ENCODE peak calls at places on chromosomes 1 and 21, in five cellular contexts. U, G, D, V and A are unnamed samples.

GRCh38 chr1:27436204-27437159 is 44.1 kb downstream of the GPR3 start:
- DNase-seq in U (no peak), D (peak), V (peak), G (no peak), A (no peak)

GRCh38 chr1:244450597-244451538 is 841 bp downstream of the ADSS2 start:
- DNase-seq in D (peak), U (peak), G (peak), V (peak), A (no peak)

GRCh38 chr1:78527706-78528105 is 36.9 kb downstream of the PTGFR start:
- DNase-seq in D (no peak), U (no peak), G (no peak), V (peak), A (no peak)

GRCh38 chr1:172993640-172994039 is 57.1 kb downstream of the TNFSF18 start:
- DNase-seq in U (no peak), V (peak), D (no peak), G (no peak), A (no peak)

GRCh38 chr1:96918406-96918805 is 196.8 kb downstream of the PTBP2 start:
- DNase-seq in V (peak), U (no peak), G (no peak), D (no peak), A (no peak)

GRCh38 chr1:229070168-229070567 is 200.7 kb upstream of the RAB4A start:
- DNase-seq in U (no peak), V (no peak), D (peak), G (peak), A (no peak)

GRCh38 chr1:94317790-94318188 is 80.4 kb upstream of the ARHGAP29 start:
- DNase-seq in G (no peak), D (no peak), U (no peak), V (no peak), A (no peak)

GRCh38 chr1:232904566-232904965 is 45.8 kb upstream of the NTPCR start:
- DNase-seq in U (no peak), G (no peak), V (peak), D (peak), A (no peak)

GRCh38 chr1:61135286-61135685 is 52.9 kb downstream of the NFIA start:
- DNase-seq in V (no peak), D (no peak), G (no peak), U (no peak), A (no peak)

GRCh38 chr1:115165776-115166175 is 76.5 kb upstream of the TSPAN2 start:
- DNase-seq in U (no peak), G (no peak), V (no peak), D (no peak), A (no peak)

GRCh38 chr1:218633238-218633948 is 288.3 kb downstream of the TGFB2 start:
- DNase-seq in U (no peak), V (no peak), G (no peak), D (no peak), A (no peak)

GRCh38 chr21:34510148-34511142 is 1.6 kb downstream of the KCNE1 start:
- DNase-seq in D (peak), G (peak), U (peak), V (peak), A (no peak)

GRCh38 chr1:2543543-2544092 is 12.6 kb upstream of the TNFRSF14 start:
- DNase-seq in V (no peak), D (no peak), G (no peak), U (no peak), A (no peak)

GRCh38 chr1:99170516-99170915 is 93.8 kb upstream of the PLPPR4 start:
- DNase-seq in V (peak), G (no peak), D (peak), U (no peak), A (no peak)

GRCh38 chr1:221768444-221769066 is 26.7 kb upstream of the DUSP10 start:
- DNase-seq in U (no peak), G (no peak), V (no peak), D (no peak), A (no peak)

GRCh38 chr1:20551945-20552727 is at the start of gene FAM43B:
- DNase-seq in D (peak), U (no peak), V (peak), G (peak), A (no peak)

GRCh38 chr1:81756872-81757271 is 43.9 kb upstream of the ADGRL2 start:
- DNase-seq in V (no peak), G (no peak), D (no peak), U (no peak), A (no peak)

GRCh38 chr1:151326619-151327222 is 495 bp downstream of the PI4KB start:
- DNase-seq in G (peak), U (no peak), V (peak), D (peak), A (no peak)

GRCh38 chr1:206686486-206687249 is 2.0 kb downstream of the MAPKAPK2 start:
- DNase-seq in U (no peak), D (no peak), V (no peak), G (no peak), A (no peak)

GRCh38 chr1:101144868-101145808 is 91.7 kb upstream of the S1PR1 start:
- DNase-seq in V (no peak), G (no peak), D (no peak), U (no peak), A (no peak)

GRCh38 chr1:6414881-6415280 is 4.8 kb downstream of the HES2 start:
- DNase-seq in G (no peak), U (no peak), D (no peak), V (no peak), A (no peak)

GRCh38 chr1:157124855-157125254 is 13.3 kb downstream of the ETV3 start:
- DNase-seq in V (no peak), U (no peak), D (peak), G (no peak), A (no peak)

GRCh38 chr1:97943354-97943753 is 22.5 kb upstream of the DPYD start:
- DNase-seq in V (peak), D (no peak), U (no peak), G (no peak), A (peak)

GRCh38 chr1:62386351-62387121 is 50.3 kb upstream of the USP1 start:
- DNase-seq in D (peak), G (no peak), U (no peak), V (no peak), A (no peak)

GRCh38 chr1:14265515-14265914 is 333.0 kb upstream of the KAZN start:
- DNase-seq in G (no peak), V (no peak), U (no peak), D (no peak), A (no peak)

GRCh38 chr1:85846706-85847105 is 138.5 kb upstream of the ZNHIT6 start:
- DNase-seq in D (no peak), G (no peak), U (no peak), V (no peak), A (no peak)

GRCh38 chr1:172473302-172473701 is 29.4 kb upstream of the PIGC start:
- DNase-seq in U (no peak), G (no peak), D (no peak), V (no peak), A (no peak)

GRCh38 chr1:187959062-187959461 is 1130.3 kb downstream of the PLA2G4A start:
- DNase-seq in U (no peak), G (no peak), D (no peak), V (no peak), A (no peak)